ENCODE peak calls at places on chromosome X, in six cellular contexts. X is lower leg skin, R is adrenal gland, O is esophagus squamous epithelium, A is sigmoid colon, Y is A549. T is an unnamed sample.

GRCh38 chrX:140141444-140142029 is 176.2 kb upstream of the CXorf66 start:
- DNase-seq in X (no peak), R (peak; percentile 49), O (no peak), A (no peak), Y (peak; percentile 7), T (no peak)

GRCh38 chrX:40065291-40066046 is 32.3 kb downstream of the BCOR start:
- DNase-seq in X (peak; percentile 64), R (no peak), O (no peak), A (no peak), Y (no peak), T (no peak)

GRCh38 chrX:107659768-107660167 is 31.5 kb downstream of the PRPS1 start:
- DNase-seq in X (peak; percentile 36), R (no peak), O (no peak), A (no peak), Y (no peak), T (no peak)

GRCh38 chrX:149267878-149268813 is 237.0 kb downstream of the IDS start:
- DNase-seq in X (no peak), R (no peak), O (no peak), A (no peak), Y (no peak), T (no peak)

GRCh38 chrX:96575011-96575410 is 109.6 kb upstream of the DIAPH2 start:
- DNase-seq in X (no peak), R (no peak), O (no peak), A (no peak), Y (no peak), T (no peak)

GRCh38 chrX:123814343-123814742 is 45.5 kb upstream of the XIAP start:
- DNase-seq in X (no peak), R (no peak), O (no peak), A (no peak), Y (no peak), T (no peak)

GRCh38 chrX:39823424-39823823 is 274.3 kb downstream of the BCOR start:
- DNase-seq in X (no peak), R (no peak), O (no peak), A (no peak), Y (no peak), T (no peak)

GRCh38 chrX:102765217-102765616 is 44.7 kb downstream of the GPRASP3 start:
- DNase-seq in X (no peak), R (peak; percentile 61), O (no peak), A (peak; percentile 69), Y (no peak), T (no peak)

GRCh38 chrX:39559229-39559628 is 538.5 kb downstream of the BCOR start:
- DNase-seq in X (no peak), R (no peak), O (no peak), A (no peak), Y (no peak), T (no peak)

GRCh38 chrX:114675365-114675764 is 91.5 kb downstream of the HTR2C start:
- DNase-seq in X (no peak), R (no peak), O (no peak), A (no peak), Y (no peak), T (no peak)
- TF ChIP-seq CTCF in X (no peak), R (no peak), O (no peak), A (no peak), Y (no peak), T (no peak)

GRCh38 chrX:132068405-132068804 is 45.3 kb downstream of the STK26 start:
- DNase-seq in X (no peak), R (no peak), O (no peak), A (no peak), Y (no peak), T (no peak)

GRCh38 chrX:132071260-132071659 is 48.2 kb downstream of the STK26 start:
- DNase-seq in X (no peak), R (no peak), O (no peak), A (no peak), Y (peak; percentile 11), T (no peak)
- TF ChIP-seq CTCF in X (no peak), R (peak; percentile 32), O (no peak), A (no peak), Y (peak; percentile 36), T (no peak)

GRCh38 chrX:44945736-44946135 is 72.7 kb downstream of the KDM6A start:
- DNase-seq in X (no peak), R (no peak), O (no peak), A (no peak), Y (no peak), T (no peak)
- TF ChIP-seq CTCF in X (no peak), R (peak; percentile 14), O (no peak), A (no peak), Y (no peak), T (peak; percentile 40)

DNA sequence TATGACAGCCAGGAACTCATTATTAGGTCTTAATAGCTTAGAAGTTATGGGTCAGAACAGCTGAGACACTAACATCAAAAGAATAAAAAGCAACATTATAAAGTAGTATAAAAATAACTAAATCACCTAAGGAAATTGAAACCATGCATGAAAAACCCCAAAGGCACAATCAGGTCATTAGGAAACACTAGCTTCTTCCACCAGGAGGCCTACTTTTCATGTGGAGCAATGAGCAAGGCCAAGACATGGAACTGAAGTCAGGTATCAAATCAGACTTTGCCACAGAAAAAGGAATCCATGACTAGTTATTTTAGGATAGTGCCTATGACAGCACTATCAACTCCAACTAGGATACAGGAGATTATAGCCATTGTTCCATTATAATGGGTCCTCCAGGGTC is 7.9 kb downstream of the HUWE1 start:
- DNase-seq in X (no peak), R (no peak), O (no peak), A (no peak), Y (peak; percentile 13), T (no peak)
- TF ChIP-seq CTCF in X (no peak), R (peak; percentile 9), O (no peak), A (no peak), Y (no peak), T (peak; percentile 20)

GRCh38 chrX:38175140-38175539 is 45.5 kb downstream of the SRPX start:
- DNase-seq in X (no peak), R (peak; percentile 42), O (no peak), A (no peak), Y (peak; percentile 18), T (no peak)
- TF ChIP-seq CTCF in X (no peak), R (peak; percentile 53), O (peak; percentile 10), A (no peak), Y (peak; percentile 66), T (no peak)

GRCh38 chrX:23857935-23858334 is 49.8 kb downstream of the APOO start:
- DNase-seq in X (peak; percentile 58), R (no peak), O (no peak), A (no peak), Y (no peak), T (no peak)

GRCh38 chrX:23857409-23857808 is 50.3 kb downstream of the APOO start:
- DNase-seq in X (no peak), R (no peak), O (no peak), A (no peak), Y (no peak), T (no peak)

GRCh38 chrX:23864719-23865349 is 42.9 kb downstream of the APOO start:
- DNase-seq in X (peak; percentile 61), R (no peak), O (no peak), A (no peak), Y (no peak), T (no peak)

GRCh38 chrX:23855569-23855968 is 52.2 kb downstream of the APOO start:
- DNase-seq in X (no peak), R (no peak), O (no peak), A (no peak), Y (no peak), T (no peak)

GRCh38 chrX:23861215-23861896 is 46.4 kb downstream of the APOO start:
- DNase-seq in X (no peak), R (no peak), O (no peak), A (no peak), Y (no peak), T (no peak)
- TF ChIP-seq CTCF in X (no peak), R (no peak), O (no peak), A (no peak), Y (no peak), T (no peak)

T was measured in CD14-positive monocyte.